ENCODE peak calls at places on chromosome 14, in four cellular contexts. T, Y, V and H are unnamed samples.

GRCh38 chr14:52351191-52351560 is 37.1 kb downstream of the PTGER2 start:
- DNase-seq in V (no peak), T (no peak), Y (no peak), H (no peak)

GRCh38 chr14:71262466-71262865 is 355.2 kb downstream of the PCNX1 start:
- DNase-seq in V (no peak), T (no peak), Y (no peak), H (no peak)

GRCh38 chr14:37210448-37210847 is 12.7 kb downstream of the MIPOL1 start:
- DNase-seq in Y (no peak), T (no peak), V (no peak), H (no peak)

GRCh38 chr14:22386924-22387775 is 201.9 kb downstream of the DAD1 start:
- DNase-seq in Y (peak), V (peak), T (peak), H (peak)

GRCh38 chr14:89418452-89418851 is 1.4 kb upstream of the FOXN3 start:
- DNase-seq in T (no peak), Y (no peak), V (no peak), H (no peak)

GRCh38 chr14:32472512-32473472 is 143.7 kb downstream of the AKAP6 start:
- DNase-seq in Y (no peak), T (no peak), V (no peak), H (no peak)

GRCh38 chr14:98692832-98693231 is 579.2 kb downstream of the BCL11B start:
- DNase-seq in T (no peak), V (no peak), Y (peak), H (no peak)

GRCh38 chr14:70713096-70713875 is 71.6 kb downstream of the TTC9 start:
- DNase-seq in Y (no peak), T (no peak), V (no peak), H (no peak)

GRCh38 chr14:62143235-62143634 is 381.0 kb downstream of the SNAPC1 start:
- DNase-seq in V (no peak), Y (no peak), T (no peak), H (no peak)

GRCh38 chr14:72549026-72549425 is 344.9 kb downstream of the DPF3 start:
- DNase-seq in Y (no peak), V (no peak), T (no peak), H (no peak)

GRCh38 chr14:98909251-98909944 is 362.6 kb downstream of the BCL11B start:
- DNase-seq in T (no peak), V (no peak), Y (no peak), H (no peak)

GRCh38 chr14:59849371-59850130 is 21.0 kb downstream of the RTN1 start:
- DNase-seq in Y (peak), V (peak), T (no peak), H (no peak)

GRCh38 chr14:27050195-27050594 is 452.4 kb upstream of the NOVA1 start:
- DNase-seq in T (no peak), V (no peak), Y (no peak), H (no peak)

GRCh38 chr14:58765375-58765774 is 127.6 kb downstream of the DACT1 start:
- DNase-seq in V (no peak), Y (no peak), T (no peak), H (no peak)

GRCh38 chr14:70425349-70425748 is 8.5 kb upstream of the SYNJ2BP start:
- DNase-seq in Y (peak), T (no peak), V (peak), H (no peak)

DNA sequence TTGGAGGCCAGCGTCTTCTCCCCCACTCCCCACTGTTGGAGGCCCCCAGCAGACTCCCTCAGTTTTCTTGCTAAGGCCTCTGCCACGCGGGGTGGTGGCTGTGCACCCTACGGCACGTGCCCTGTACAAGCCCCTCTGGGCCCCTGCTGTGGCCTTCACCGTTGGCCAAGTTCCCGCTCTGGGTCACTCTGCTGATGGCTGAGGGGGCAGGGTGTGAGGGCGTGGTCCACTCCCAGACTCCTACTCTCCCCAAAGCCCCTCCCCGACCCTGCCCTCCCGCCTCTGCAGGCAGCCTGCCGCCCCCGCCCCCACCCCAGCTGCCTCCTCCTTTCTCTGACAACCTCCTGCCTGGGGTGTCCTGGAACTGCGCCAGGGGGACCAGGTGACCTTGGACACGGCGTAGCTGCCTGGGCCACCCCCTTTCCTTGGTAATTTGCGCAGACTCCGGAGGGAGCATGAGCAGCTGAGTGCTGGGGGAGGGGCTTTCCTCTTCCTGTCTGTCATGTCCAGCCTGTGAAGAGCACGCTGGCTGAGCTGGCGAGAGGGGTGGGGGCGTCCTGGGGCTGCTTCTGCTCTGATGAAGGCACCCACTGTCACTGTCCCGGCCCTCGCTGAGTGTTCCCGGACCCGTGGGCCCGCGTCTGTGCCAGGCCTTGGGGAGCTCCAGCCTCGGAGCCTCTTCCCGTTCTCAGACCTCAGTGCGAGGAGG is 84.9 kb downstream of the KIF26A start:
- DNase-seq in T (no peak), V (no peak), Y (no peak), H (no peak)
- H3K4me3 ChIP-seq in T (no peak), V (no peak), Y (no peak), H (no peak)

GRCh38 chr14:77140343-77140936 is 1.2 kb downstream of the ZDHHC22 start:
- DNase-seq in V (no peak), T (no peak), Y (no peak), H (no peak)
- H3K4me3 ChIP-seq in V (no peak), T (peak), Y (no peak), H (peak)

GRCh38 chr14:21192447-21192822 is 36.6 kb upstream of the OR5AU1 start:
- DNase-seq in Y (no peak), T (no peak), V (no peak), H (no peak)

GRCh38 chr14:21194597-21194996 is 38.7 kb upstream of the OR5AU1 start:
- DNase-seq in V (no peak), T (no peak), Y (no peak), H (no peak)

GRCh38 chr14:21191809-21192446 is 36.1 kb upstream of the OR5AU1 start:
- DNase-seq in Y (peak), T (peak), V (peak), H (peak)

GRCh38 chr14:21192875-21193535 is 37.1 kb upstream of the OR5AU1 start:
- DNase-seq in V (no peak), Y (no peak), T (no peak), H (no peak)

DNA sequence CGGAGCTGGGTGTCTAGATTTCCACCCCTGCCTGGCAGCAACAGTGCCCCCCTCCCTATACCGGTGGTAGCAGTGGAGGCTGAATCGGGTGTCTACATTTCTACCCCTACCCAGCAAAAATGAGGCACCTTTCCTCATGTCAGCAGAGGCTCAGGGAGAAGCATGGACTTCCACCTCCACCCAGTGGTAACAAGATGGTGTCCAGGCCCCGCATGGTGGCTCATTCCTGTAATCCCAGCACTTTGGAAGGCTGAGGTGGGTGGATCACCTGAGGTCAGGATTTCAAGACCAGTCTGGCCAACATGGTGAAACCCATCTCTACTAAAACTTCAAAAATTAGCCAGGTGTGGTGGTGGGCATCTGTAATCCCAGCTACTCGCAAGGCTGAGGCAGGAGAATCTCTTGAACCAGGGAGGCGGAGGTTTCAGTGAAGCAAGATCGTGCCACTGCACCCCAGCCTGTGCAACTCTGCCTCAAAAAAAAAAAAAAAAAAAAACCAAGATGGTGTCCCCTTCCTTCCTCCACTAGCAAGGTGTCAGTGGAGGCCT is 35.5 kb upstream of the OR5AU1 start:
- DNase-seq in V (no peak), T (no peak), Y (no peak), H (no peak)
- H3K4me3 ChIP-seq in V (no peak), T (no peak), Y (peak), H (no peak)

GRCh38 chr14:24367506-24368214 is at the start of gene NFATC4:
- DNase-seq in V (peak), Y (peak), T (peak), H (peak)

GRCh38 chr14:24369463-24369862 is 1.5 kb downstream of the NFATC4 start:
- DNase-seq in V (no peak), Y (no peak), T (no peak), H (no peak)

GRCh38 chr14:24366664-24367505 is 1.1 kb upstream of the NFATC4 start:
- DNase-seq in V (peak), T (peak), Y (peak), H (peak)

GRCh38 chr14:24368562-24369252 is 723 bp downstream of the NFATC4 start:
- DNase-seq in V (peak), T (peak), Y (no peak), H (no peak)

DNA sequence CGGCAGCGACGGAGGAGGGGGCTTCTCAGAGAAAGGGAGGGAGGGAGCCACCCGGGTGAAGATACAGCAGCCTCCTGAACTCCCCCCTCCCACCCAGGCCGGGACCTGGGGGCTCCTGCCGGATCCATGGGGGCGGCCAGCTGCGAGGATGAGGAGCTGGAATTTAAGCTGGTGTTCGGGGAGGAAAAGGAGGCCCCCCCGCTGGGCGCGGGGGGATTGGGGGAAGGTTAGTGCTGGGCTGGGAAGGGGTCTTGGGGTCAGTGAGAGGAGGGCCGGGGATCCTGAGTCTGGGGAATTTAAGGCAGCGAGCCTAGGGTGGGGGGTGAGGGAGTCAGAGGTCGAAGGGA is 204 bp downstream of the NFATC4 start:
- DNase-seq in Y (no peak), T (peak), V (no peak), H (no peak)
- H3K4me3 ChIP-seq in Y (no peak), T (peak), V (peak), H (no peak)

DNA sequence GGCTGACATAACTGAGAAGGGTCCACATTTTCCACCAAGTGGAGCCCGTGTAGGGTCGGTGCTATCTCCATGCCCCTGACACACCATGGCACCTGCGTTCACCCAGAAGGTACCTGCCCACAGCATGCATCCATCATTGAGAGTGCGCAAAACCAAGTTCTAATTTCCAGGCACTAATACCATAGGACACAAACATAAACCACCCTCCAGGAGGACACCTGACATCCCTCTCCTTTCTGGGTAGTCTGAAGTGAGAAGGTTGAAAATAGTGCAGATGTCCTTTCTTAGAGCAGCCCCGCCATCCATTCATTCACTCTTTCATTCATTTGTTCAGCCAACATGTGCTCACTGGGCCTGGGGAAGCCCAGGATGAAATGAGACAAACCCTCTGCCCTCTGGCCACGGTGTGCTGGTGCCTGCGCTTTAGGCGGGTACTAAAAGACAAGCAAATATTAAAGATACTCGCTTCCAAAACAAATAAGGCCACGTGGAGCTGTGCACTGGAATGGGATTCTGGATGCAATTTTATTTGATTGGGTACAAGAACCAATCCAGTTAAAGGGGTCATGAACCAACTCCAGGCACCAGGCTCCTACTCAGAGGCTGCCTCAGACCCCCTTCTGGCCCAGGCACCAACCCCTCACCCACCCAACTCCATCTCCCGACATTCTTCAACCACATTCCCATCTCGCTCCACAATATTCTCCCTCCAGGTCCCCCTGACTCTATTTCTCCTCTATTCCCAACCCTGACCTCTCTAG is 1.2 kb downstream of the TTC7B start:
- DNase-seq in T (no peak), V (no peak), Y (no peak), H (no peak)
- H3K4me3 ChIP-seq in T (peak), V (peak), Y (no peak), H (no peak)

DNA sequence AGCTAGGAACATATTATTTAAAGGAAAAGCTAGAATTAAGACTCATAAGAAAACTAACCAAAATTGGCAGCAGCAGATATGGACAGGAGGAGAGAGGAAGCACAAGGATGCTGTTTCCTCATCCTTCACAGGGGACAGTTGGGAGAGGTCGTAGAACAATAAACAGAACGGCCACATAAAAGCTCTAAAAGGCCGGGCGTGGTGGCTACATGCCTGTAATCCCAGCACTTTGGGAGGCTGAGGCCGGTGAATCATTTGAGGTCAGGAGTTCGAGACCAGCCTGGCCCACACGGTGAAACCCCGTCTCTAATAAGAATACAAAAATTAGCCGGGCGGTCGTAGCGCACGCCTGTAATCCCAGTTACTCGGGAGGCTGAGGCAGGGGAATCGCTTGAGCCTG is 10.5 kb downstream of the TCL1B start:
- DNase-seq in T (no peak), Y (no peak), V (no peak), H (no peak)
- H3K4me3 ChIP-seq in T (no peak), Y (no peak), V (no peak), H (no peak)

GRCh38 chr14:101010835-101011234 is 107.3 kb upstream of the RTL1 start:
- DNase-seq in V (no peak), T (no peak), Y (no peak), H (no peak)
- H3K4me3 ChIP-seq in V (no peak), T (no peak), Y (no peak), H (no peak)